ENCODE peak calls at places on chromosomes 16 and 17, in seven cellular contexts. R, O, D, Z, E, P and S are unnamed samples.

GRCh38 chr17:27754549-27754948 is 45.8 kb downstream of the NOS2 start:
- DNase-seq in E (no peak), D (no peak), Z (no peak), R (no peak), O (no peak), P (no peak), S (no peak)

GRCh38 chr17:45677770-45678169 is 106.3 kb upstream of the CRHR1 start:
- DNase-seq in R (no peak), Z (no peak), O (no peak), E (no peak), D (no peak), P (no peak), S (no peak)

GRCh38 chr17:82781894-82782274 is 30.0 kb downstream of the TBCD start:
- DNase-seq in O (peak; percentile 50), D (peak; percentile 74), P (peak; percentile 36), E (peak; percentile 19), Z (peak; percentile 17), R (peak; percentile 98), S (peak; percentile 36)

GRCh38 chr16:85422374-85423185 is 190.5 kb upstream of the GSE1 start:
- DNase-seq in R (no peak), E (no peak), O (peak; percentile 92), Z (no peak), D (peak; percentile 81), P (no peak), S (no peak)

GRCh38 chr17:74288785-74289184 is 14.8 kb downstream of the DNAI2 start:
- DNase-seq in D (no peak), R (no peak), E (no peak), P (no peak), O (no peak), Z (peak; percentile 69), S (no peak)

GRCh38 chr17:2232244-2232638 is 71.3 kb downstream of the SMG6 start:
- DNase-seq in E (no peak), P (no peak), O (no peak), D (no peak), Z (no peak), R (no peak), S (no peak)

GRCh38 chr16:72937916-72938315 is 110.0 kb downstream of the ZFHX3 start:
- DNase-seq in E (no peak), D (no peak), O (no peak), Z (no peak), P (no peak), R (no peak), S (no peak)

GRCh38 chr16:3740186-3740585 is 22.9 kb upstream of the TRAP1 start:
- DNase-seq in Z (no peak), D (no peak), E (no peak), O (no peak), R (no peak), P (no peak), S (no peak)

GRCh38 chr17:4304417-4305027 is 40.7 kb upstream of the ANKFY1 start:
- DNase-seq in Z (no peak), R (peak; percentile 68), O (peak; percentile 41), P (peak; percentile 18), E (no peak), D (peak; percentile 63), S (no peak)

GRCh38 chr16:2243781-2244180 is 7.5 kb downstream of the DNASE1L2 start:
- DNase-seq in Z (no peak), P (no peak), R (peak; percentile 23), D (no peak), E (no peak), O (no peak), S (no peak)

GRCh38 chr17:35630530-35631148 is 43.5 kb downstream of the AP2B1 start:
- DNase-seq in P (peak; percentile 27), E (no peak), D (no peak), O (no peak), R (no peak), Z (no peak), S (no peak)

GRCh38 chr17:42536048-42536371 is at the start of gene NAGLU:
- DNase-seq in O (peak; percentile 89), E (no peak), P (peak; percentile 63), D (peak; percentile 99), Z (peak; percentile 72), R (peak; percentile 100), S (peak; percentile 71)

GRCh38 chr17:2030779-2031163 is 818 bp downstream of the DPH1 start:
- DNase-seq in R (no peak), D (peak; percentile 64), Z (no peak), E (no peak), O (no peak), P (peak; percentile 79), S (no peak)

GRCh38 chr17:74362811-74363498 is 1.3 kb upstream of the BTBD17 start:
- DNase-seq in P (no peak), R (no peak), O (no peak), D (no peak), E (no peak), Z (no peak), S (no peak)

GRCh38 chr16:56860226-56861020 is 4.6 kb upstream of the SLC12A3 start:
- DNase-seq in Z (peak; percentile 75), D (no peak), P (no peak), O (peak; percentile 67), E (no peak), R (no peak), S (no peak)

GRCh38 chr17:48149174-48150106 is 41.9 kb downstream of the SNX11 start:
- DNase-seq in E (no peak), R (peak; percentile 50), P (no peak), O (peak; percentile 33), Z (no peak), D (peak; percentile 65), S (no peak)

GRCh38 chr16:309476-309875 is 26.5 kb downstream of the PDIA2 start:
- DNase-seq in D (no peak), O (no peak), R (no peak), P (no peak), E (no peak), Z (no peak), S (no peak)
- TF ChIP-seq YY1 in D (no peak), O (no peak), R (no peak), P (no peak), E (no peak), Z (no peak), S (no peak)

DNA sequence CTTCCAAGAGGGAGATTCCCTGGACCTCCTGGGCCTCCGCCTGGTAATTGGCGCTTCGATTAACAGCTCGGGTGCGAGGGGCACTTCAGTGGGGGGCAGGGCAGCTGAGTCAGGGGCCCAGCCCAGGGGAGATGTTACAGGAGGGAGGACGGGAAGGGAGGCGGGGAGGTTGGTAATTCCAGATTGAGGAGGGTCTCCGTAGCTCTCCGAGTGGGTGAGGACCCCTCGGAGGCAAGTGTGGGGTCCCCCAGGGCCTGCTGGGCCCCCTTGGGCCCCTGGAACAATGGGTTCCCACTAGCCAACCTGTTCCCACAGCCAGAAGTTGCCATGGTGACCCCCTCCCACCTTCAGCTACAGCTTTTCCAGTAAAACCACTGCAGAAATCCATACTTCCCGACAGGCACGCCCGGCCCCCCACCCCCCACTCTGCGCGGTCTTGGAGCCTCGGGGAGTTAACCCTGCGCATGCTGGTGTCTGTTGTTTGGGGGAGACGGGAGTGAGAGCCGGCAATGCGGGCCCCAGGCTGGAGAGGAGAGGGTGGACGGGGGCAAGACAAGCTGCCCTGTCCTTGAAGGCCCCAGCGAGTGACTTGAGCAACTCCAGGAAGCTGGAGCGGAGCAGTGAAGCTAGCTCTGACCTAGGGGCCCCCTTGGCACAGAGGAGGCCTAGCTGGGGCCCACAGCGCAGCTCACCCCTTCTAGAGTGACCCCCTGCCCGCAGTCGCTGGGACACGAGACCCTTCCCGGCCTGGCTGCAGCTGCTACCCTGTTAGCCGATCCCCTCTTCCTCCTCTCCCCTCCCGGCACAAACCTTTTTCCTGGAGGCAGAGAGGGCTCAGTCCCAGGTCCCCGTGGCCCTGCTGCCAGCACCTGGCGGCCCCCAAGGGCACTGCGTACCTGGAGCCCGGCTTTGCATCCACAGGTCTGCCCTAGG is 37.8 kb downstream of the TMEM235 start:
- DNase-seq in O (no peak), Z (no peak), P (no peak), E (no peak), R (peak; percentile 83), D (no peak), S (no peak)
- TF ChIP-seq YY1 in O (no peak), Z (no peak), P (no peak), E (no peak), R (no peak), D (no peak), S (no peak)

DNA sequence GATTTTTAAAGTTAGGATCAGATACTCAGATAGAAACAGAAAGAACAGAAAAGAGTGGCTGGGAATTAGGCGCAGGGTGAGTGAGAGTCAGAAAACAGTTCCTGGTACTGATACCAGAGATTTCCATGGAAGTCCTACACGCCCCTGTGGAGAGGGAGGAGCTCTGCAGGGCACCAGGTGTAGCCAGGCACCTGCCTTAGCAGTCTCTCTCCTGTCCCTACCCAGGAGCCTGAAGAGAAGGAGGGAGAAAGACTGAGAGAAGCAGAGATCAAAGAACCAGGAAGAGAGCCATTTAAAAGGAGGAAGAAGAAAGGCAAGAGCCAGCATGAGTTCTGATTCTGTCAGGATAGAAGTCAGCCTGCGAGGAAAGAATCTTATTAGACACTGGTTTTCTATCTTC is 65.0 kb downstream of the CBLN1 start:
- DNase-seq in Z (no peak), P (no peak), O (no peak), R (no peak), E (no peak), D (no peak), S (no peak)
- TF ChIP-seq YY1 in Z (no peak), P (no peak), O (no peak), R (no peak), E (no peak), D (no peak), S (no peak)

GRCh38 chr17:70936724-70937123 is 767.4 kb downstream of the KCNJ2 start:
- DNase-seq in E (no peak), Z (no peak), D (no peak), R (no peak), O (no peak), P (no peak), S (no peak)

GRCh38 chr17:70934834-70935233 is 765.5 kb downstream of the KCNJ2 start:
- DNase-seq in O (no peak), Z (no peak), E (no peak), D (no peak), R (no peak), P (no peak), S (no peak)

DNA sequence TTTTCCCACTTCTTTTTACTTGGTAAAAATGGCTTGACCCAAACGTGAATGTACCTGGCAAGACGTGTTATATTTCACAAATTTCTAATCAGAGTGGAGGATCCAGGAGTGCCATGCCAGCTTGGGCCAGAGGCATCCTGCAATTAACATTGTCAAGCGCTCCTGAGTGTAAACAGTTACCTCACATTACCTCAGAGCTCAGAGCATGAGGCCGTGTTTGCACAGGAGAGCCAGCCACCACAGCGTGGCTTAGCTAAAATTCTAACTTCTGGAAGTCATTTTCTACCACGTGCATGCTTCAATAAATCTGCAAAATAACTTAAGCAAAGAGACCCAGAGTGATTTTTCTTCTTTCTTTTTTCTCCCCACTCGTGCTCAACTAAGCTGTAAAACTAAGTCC is 769.0 kb downstream of the KCNJ2 start:
- DNase-seq in D (no peak), P (no peak), R (no peak), Z (no peak), E (no peak), O (no peak), S (no peak)
- TF ChIP-seq YY1 in D (no peak), P (no peak), R (no peak), Z (no peak), E (no peak), O (no peak), S (no peak)